ENCODE peak calls at places on chromosomes 11 and 22, in eight cellular contexts. M is OCI-LY7; U is cardiac septum; D is mammary epithelial cell; G is testis; N is HEK293T; K is amygdala; C is CD4-positive, alpha-beta memory T cell. J is an unnamed sample.

GRCh38 chr11:69153661-69154060 is 2.1 kb upstream of the SMIM38 start:
- DNase-seq in N (no peak), M (no peak), K (no peak), C (no peak), U (no peak), G (no peak), D (no peak), J (peak)

GRCh38 chr22:35824256-35824655 is 106.6 kb downstream of the APOL5 start:
- DNase-seq in G (no peak), N (no peak), C (no peak), M (no peak), K (no peak), U (no peak), D (no peak), J (no peak)

GRCh38 chr11:104487035-104487775 is 323.3 kb upstream of the PDGFD start:
- DNase-seq in K (no peak), G (no peak), D (no peak), M (no peak), U (no peak), C (no peak), N (no peak), J (no peak)

GRCh38 chr11:113384551-113384950 is 3.0 kb upstream of the ANKK1 start:
- DNase-seq in M (no peak), U (no peak), G (no peak), K (no peak), N (no peak), C (no peak), D (peak), J (no peak)

GRCh38 chr11:96054870-96055705 is 131.2 kb upstream of the MTMR2 start:
- DNase-seq in G (no peak), D (peak), K (no peak), M (peak), U (no peak), N (peak), C (peak), J (peak)

GRCh38 chr11:11582261-11582701 is 39.5 kb downstream of the GALNT18 start:
- DNase-seq in G (no peak), D (no peak), N (no peak), C (no peak), U (no peak), M (no peak), K (peak), J (no peak)

GRCh38 chr11:6298605-6299004 is 21.7 kb downstream of the CAVIN3 start:
- DNase-seq in C (no peak), G (peak), U (no peak), K (no peak), D (peak), N (peak), M (peak), J (peak)

GRCh38 chr11:75499423-75500305 is 26.1 kb downstream of the GDPD5 start:
- DNase-seq in M (no peak), G (peak), N (no peak), U (no peak), D (peak), K (no peak), C (no peak), J (no peak)

GRCh38 chr22:43378011-43378704 is 33.7 kb upstream of the MPPED1 start:
- DNase-seq in N (no peak), M (no peak), U (no peak), C (no peak), K (no peak), D (no peak), G (peak), J (no peak)

GRCh38 chr11:111982019-111982464 is 43.2 kb upstream of the DLAT start:
- DNase-seq in D (peak), C (peak), G (peak), U (no peak), K (peak), M (peak), N (peak), J (peak)

GRCh38 chr11:46364056-46364455 is 16.8 kb downstream of the DGKZ start:
- DNase-seq in G (no peak), N (no peak), C (no peak), K (no peak), D (no peak), U (no peak), M (no peak), J (no peak)

GRCh38 chr11:84140386-84141169 is 854.4 kb upstream of the CCDC90B start:
- DNase-seq in N (no peak), D (no peak), U (no peak), C (no peak), M (no peak), G (no peak), K (no peak), J (no peak)

GRCh38 chr11:102172127-102172848 is 62.0 kb downstream of the YAP1 start:
- DNase-seq in U (no peak), D (peak), M (no peak), K (no peak), G (no peak), N (no peak), C (no peak), J (no peak)

GRCh38 chr11:81644239-81644840 is 1089.3 kb downstream of the FAM181B start:
- DNase-seq in D (peak), G (peak), N (peak), C (peak), M (peak), U (no peak), K (no peak), J (peak)

GRCh38 chr22:17120281-17120680 is 879 bp downstream of the TMEM121B start:
- DNase-seq in G (peak), N (peak), M (no peak), K (no peak), U (peak), D (peak), C (peak), J (peak)

GRCh38 chr11:10309163-10310093 is 4.6 kb downstream of the ADM start:
- DNase-seq in D (peak), C (no peak), G (peak), M (no peak), K (no peak), U (no peak), N (no peak), J (no peak)

GRCh38 chr22:29199702-29200400 is 5.8 kb upstream of the EMID1 start:
- DNase-seq in C (no peak), U (peak), K (no peak), G (no peak), M (no peak), D (no peak), N (peak), J (no peak)

GRCh38 chr11:17423533-17424310 is 35.3 kb upstream of the KCNJ11 start:
- DNase-seq in D (no peak), U (no peak), N (no peak), M (no peak), C (no peak), G (no peak), K (no peak), J (no peak)

GRCh38 chr11:95042239-95042638 is 7.0 kb upstream of the KDM4F start:
- DNase-seq in N (no peak), D (no peak), M (no peak), G (no peak), U (no peak), C (no peak), K (no peak), J (no peak)

GRCh38 chr11:20208622-20209090 is 48.4 kb upstream of the DBX1 start:
- DNase-seq in K (no peak), C (no peak), D (no peak), N (no peak), G (no peak), U (no peak), M (no peak), J (no peak)

GRCh38 chr11:122784325-122785155 is 53.8 kb upstream of the CRTAM start:
- DNase-seq in C (no peak), D (peak), M (no peak), K (no peak), G (peak), U (no peak), N (no peak), J (no peak)

GRCh38 chr11:122105009-122105828 is 10.8 kb downstream of the BLID start:
- DNase-seq in U (no peak), K (no peak), D (no peak), M (no peak), N (no peak), G (no peak), C (no peak), J (no peak)

GRCh38 chr11:86706341-86707131 is 34.1 kb upstream of the ME3 start:
- DNase-seq in U (no peak), M (no peak), N (no peak), G (no peak), D (no peak), C (no peak), K (no peak), J (no peak)

GRCh38 chr22:17866127-17866526 is 91.9 kb upstream of the BID start:
- DNase-seq in K (peak), U (no peak), N (no peak), C (no peak), M (no peak), D (no peak), G (peak), J (no peak)

GRCh38 chr11:27274854-27275395 is 88.1 kb downstream of the CCDC34 start:
- DNase-seq in M (no peak), U (no peak), D (no peak), K (no peak), N (no peak), C (no peak), G (peak), J (no peak)

GRCh38 chr22:30314918-30315317 is 11.8 kb downstream of the TBC1D10A start:
- DNase-seq in U (no peak), N (no peak), D (peak), G (no peak), C (peak), M (no peak), K (no peak), J (no peak)

GRCh38 chr22:41801147-41801819 is 804 bp downstream of the CCDC134 start:
- DNase-seq in U (no peak), M (peak), G (no peak), D (no peak), N (no peak), C (no peak), K (no peak), J (no peak)

GRCh38 chr11:116224154-116224888 is 548.5 kb downstream of the BUD13 start:
- DNase-seq in M (peak), N (peak), G (peak), U (peak), C (peak), D (no peak), K (peak), J (peak)

GRCh38 chr11:107951105-107951504 is 22.9 kb downstream of the RAB39A start:
- DNase-seq in U (no peak), N (no peak), K (no peak), C (no peak), G (no peak), D (no peak), M (no peak), J (no peak)

GRCh38 chr11:66243816-66244215 is 24.6 kb upstream of the RAB1B start:
- DNase-seq in U (no peak), C (no peak), G (no peak), K (no peak), M (no peak), D (no peak), N (no peak), J (no peak)

GRCh38 chr22:24450600-24450999 is 23.2 kb downstream of the ADORA2A start:
- DNase-seq in K (no peak), D (no peak), U (peak), N (no peak), M (peak), C (no peak), G (no peak), J (no peak)

GRCh38 chr11:57798905-57799559 is 37.4 kb downstream of the CTNND1 start:
- DNase-seq in M (no peak), N (no peak), D (peak), C (no peak), U (no peak), G (peak), K (peak), J (no peak)

GRCh38 chr11:64237484-64237951 is 3.1 kb downstream of the VEGFB start:
- DNase-seq in G (no peak), U (no peak), D (no peak), K (no peak), C (no peak), N (no peak), M (no peak), J (no peak)

GRCh38 chr11:130166457-130166784 is 6.8 kb downstream of the ST14 start:
- DNase-seq in U (no peak), K (no peak), C (no peak), G (no peak), M (peak), D (peak), N (no peak), J (no peak)

GRCh38 chr11:57792870-57793269 is 31.3 kb downstream of the CTNND1 start:
- DNase-seq in N (no peak), K (no peak), M (no peak), G (no peak), D (peak), C (peak), U (no peak), J (no peak)

GRCh38 chr11:74019860-74020259 is 11.0 kb upstream of the UCP3 start:
- DNase-seq in M (no peak), D (peak), K (no peak), N (no peak), C (no peak), U (no peak), G (no peak), J (no peak)